ENCODE peak calls at places on chromosomes 7 and 10, in eight cellular contexts. R, E, S, W, G, V, Y and J are unnamed samples.

GRCh38 chr7:74083928-74084721 is 521 bp downstream of the LIMK1 start:
- DNase-seq in S (no peak), G (no peak), V (no peak), W (no peak), E (no peak), Y (peak; percentile 53), R (peak; percentile 39), J (no peak)

GRCh38 chr10:68362590-68362989 is 29.9 kb upstream of the PBLD start:
- DNase-seq in V (no peak), S (no peak), E (no peak), W (no peak), G (no peak), R (no peak), Y (no peak), J (no peak)

GRCh38 chr10:47127188-47127587 is 172.8 kb upstream of the GDF10 start:
- DNase-seq in E (no peak), Y (no peak), S (no peak), W (no peak), G (no peak), V (no peak), R (no peak), J (no peak)

GRCh38 chr7:25771491-25771890 is 380.5 kb upstream of the NFE2L3 start:
- DNase-seq in E (no peak), V (no peak), Y (no peak), W (no peak), S (no peak), R (no peak), G (no peak), J (no peak)

GRCh38 chr10:125562737-125563136 is 120.2 kb downstream of the TEX36 start:
- DNase-seq in S (no peak), Y (no peak), W (no peak), G (no peak), V (no peak), R (no peak), E (no peak), J (no peak)

GRCh38 chr10:128470302-128470962 is 344.2 kb upstream of the MKI67 start:
- DNase-seq in V (no peak), R (no peak), Y (no peak), W (no peak), G (no peak), E (no peak), S (no peak), J (no peak)

GRCh38 chr10:57791546-57791945 is 476.1 kb downstream of the IPMK start:
- DNase-seq in V (no peak), E (no peak), W (no peak), R (no peak), Y (no peak), S (no peak), G (no peak), J (no peak)

GRCh38 chr10:123154943-123155505 is 822 bp downstream of the BUB3 start:
- DNase-seq in S (no peak), E (no peak), W (no peak), G (no peak), Y (peak; percentile 62), V (no peak), R (peak; percentile 34), J (peak; percentile 51)